ENCODE peak calls at places on chromosomes 12 and 14, in five cellular contexts. Y is AG20443; I is HS-5; L is activated CD4-positive, alpha-beta T cell treated with anti-CD3 and anti-CD28 coated beads for 24 hours; E is NCI-H446 treated with DMSO at 0.1 percent for 48 hours. Q is an unnamed sample.

GRCh38 chr12:45351921-45352670 is 136.2 kb downstream of the ANO6 start:
- DNase-seq in Y (no peak), I (no peak), L (no peak), E (no peak), Q (no peak)

GRCh38 chr12:43965899-43966298 is 130.0 kb downstream of the TMEM117 start:
- DNase-seq in Y (no peak), I (no peak), L (no peak), E (no peak), Q (no peak)

GRCh38 chr12:76706761-76707160 is 57.2 kb upstream of the ZDHHC17 start:
- DNase-seq in Y (no peak), I (no peak), L (no peak), E (no peak), Q (no peak)

GRCh38 chr14:84483072-84483410 is 1046.9 kb upstream of the FLRT2 start:
- DNase-seq in Y (no peak), I (no peak), L (no peak), E (no peak), Q (no peak)

GRCh38 chr12:5506821-5507231 is 74.9 kb downstream of the NTF3 start:
- DNase-seq in Y (peak), I (no peak), L (no peak), E (no peak), Q (no peak)

GRCh38 chr12:96416033-96416790 is 16.0 kb upstream of the CDK17 start:
- DNase-seq in Y (peak), I (peak), L (no peak), E (no peak), Q (peak)

GRCh38 chr14:74552623-74553022 is 59.1 kb downstream of the ISCA2 start:
- DNase-seq in Y (peak), I (no peak), L (no peak), E (peak), Q (no peak)

GRCh38 chr12:110689601-110690430 is 901 bp upstream of the HVCN1 start:
- DNase-seq in Y (peak), I (no peak), L (no peak), E (no peak), Q (no peak)

GRCh38 chr14:54567224-54567633 is 301 bp downstream of the SAMD4A start:
- DNase-seq in Y (peak), I (no peak), L (no peak), E (no peak), Q (no peak)

GRCh38 chr12:113325938-113326337 is 9.0 kb downstream of the SLC8B1 start:
- DNase-seq in Y (peak), I (peak), L (no peak), E (peak), Q (peak)

GRCh38 chr12:122834921-122835692 is at the start of gene HIP1R:
- DNase-seq in Y (peak), I (no peak), L (peak), E (no peak), Q (no peak)

GRCh38 chr14:100048786-100049185 is 16.4 kb upstream of the EVL start:
- DNase-seq in Y (no peak), I (no peak), L (no peak), E (no peak), Q (no peak)

GRCh38 chr14:69010632-69011031 is 31.5 kb upstream of the ACTN1 start:
- DNase-seq in Y (no peak), I (no peak), L (no peak), E (no peak), Q (no peak)

GRCh38 chr12:131831635-131832041 is 3.4 kb downstream of the MMP17 start:
- DNase-seq in Y (peak), I (peak), L (no peak), E (no peak), Q (peak)